ENCODE peak calls at places on chromosomes 3 and 15, in ten cellular contexts. D, K, R, W, P, E, I, H, L and Y are unnamed samples.
A peak's percentile ranks its signal among the peaks of the same experiment; 100 is the strongest.

GRCh38 chr15:95760508-95760907 is 570.0 kb upstream of the NR2F2 start:
- DNase-seq in D (no peak), K (no peak), R (no peak), W (no peak), P (no peak), E (no peak), I (no peak), H (no peak), L (no peak), Y (no peak)

GRCh38 chr15:74750759-74751158 is 2.1 kb downstream of the CYP1A2 start:
- DNase-seq in D (no peak), K (no peak), R (no peak), W (no peak), P (no peak), E (no peak), I (no peak), H (no peak), L (no peak), Y (no peak)

GRCh38 chr3:53223541-53223966 is 32.3 kb downstream of the TKT start:
- DNase-seq in D (no peak), K (no peak), R (no peak), W (no peak), P (no peak), E (no peak), I (no peak), H (no peak), L (no peak), Y (no peak)

GRCh38 chr3:126522363-126522788 is 1.6 kb upstream of the CHST13 start:
- DNase-seq in D (peak; percentile 33), K (peak; percentile 53), R (peak; percentile 47), W (peak; percentile 30), P (peak; percentile 11), E (no peak), I (no peak), H (peak; percentile 69), L (peak; percentile 43), Y (peak; percentile 82)

GRCh38 chr3:170523248-170523647 is 62.6 kb downstream of the SLC7A14 start:
- DNase-seq in D (peak; percentile 59), K (no peak), R (no peak), W (no peak), P (no peak), E (no peak), I (no peak), H (no peak), L (no peak), Y (no peak)

GRCh38 chr3:143529018-143529478 is 319.2 kb downstream of the SLC9A9 start:
- DNase-seq in D (no peak), K (peak; percentile 86), R (peak; percentile 24), W (no peak), P (peak; percentile 51), E (no peak), I (peak; percentile 49), H (no peak), L (no peak), Y (no peak)

GRCh38 chr3:152177757-152178156 is 91.0 kb upstream of the MBNL1 start:
- DNase-seq in D (no peak), K (no peak), R (no peak), W (no peak), P (no peak), E (no peak), I (no peak), H (no peak), L (no peak), Y (no peak)

GRCh38 chr15:76330281-76330680 is 6.3 kb upstream of the ISL2 start:
- DNase-seq in D (peak; percentile 46), K (peak; percentile 68), R (no peak), W (no peak), P (no peak), E (no peak), I (no peak), H (no peak), L (no peak), Y (no peak)

GRCh38 chr3:186035277-186035676 is 73.6 kb downstream of the ETV5 start:
- DNase-seq in D (peak; percentile 30), K (no peak), R (no peak), W (no peak), P (no peak), E (no peak), I (no peak), H (no peak), L (no peak), Y (no peak)

GRCh38 chr3:112327371-112327951 is 5.5 kb upstream of the CD200 start:
- DNase-seq in D (peak; percentile 68), K (no peak), R (no peak), W (no peak), P (peak; percentile 55), E (no peak), I (peak; percentile 8), H (no peak), L (peak; percentile 56), Y (peak; percentile 87)

GRCh38 chr3:195385526-195385925 is 57.3 kb downstream of the ACAP2 start:
- DNase-seq in D (peak; percentile 23), K (no peak), R (no peak), W (no peak), P (no peak), E (no peak), I (no peak), H (no peak), L (no peak), Y (no peak)

GRCh38 chr3:45080824-45081223 is 54.7 kb downstream of the CLEC3B start:
- DNase-seq in D (no peak), K (no peak), R (no peak), W (no peak), P (no peak), E (no peak), I (no peak), H (no peak), L (no peak), Y (no peak)

GRCh38 chr3:38110314-38111050 is 26.4 kb downstream of the ACAA1 start:
- DNase-seq in D (no peak), K (no peak), R (no peak), W (no peak), P (no peak), E (no peak), I (no peak), H (no peak), L (no peak), Y (no peak)

GRCh38 chr3:47266709-47267489 is 15.7 kb downstream of the KIF9 start:
- DNase-seq in D (peak; percentile 96), K (peak; percentile 33), R (peak; percentile 59), W (no peak), P (no peak), E (no peak), I (peak; percentile 65), H (peak; percentile 34), L (no peak), Y (no peak)

GRCh38 chr15:62453979-62454378 is 288.9 kb upstream of the C2CD4B start:
- DNase-seq in D (peak; percentile 80), K (no peak), R (no peak), W (no peak), P (no peak), E (no peak), I (no peak), H (no peak), L (no peak), Y (no peak)

GRCh38 chr15:70328137-70329115 is 230.7 kb upstream of the TLE3 start:
- DNase-seq in D (peak; percentile 48), K (peak; percentile 23), R (no peak), W (no peak), P (no peak), E (no peak), I (peak; percentile 42), H (no peak), L (no peak), Y (no peak)